ENCODE peak calls at places on chromosomes 16 and 17, in five cellular contexts. W, I, F, J and K are unnamed samples.

GRCh38 chr16:72428611-72429376 is 256.8 kb upstream of the PMFBP1 start:
- DNase-seq in I (no peak), W (no peak), F (no peak), J (no peak), K (no peak)

GRCh38 chr16:67394271-67395104 is 1.2 kb upstream of the TPPP3 start:
- DNase-seq in I (no peak), F (no peak), J (no peak), W (no peak), K (no peak)

GRCh38 chr17:19341641-19342610 is 20.6 kb downstream of the B9D1 start:
- DNase-seq in J (no peak), F (no peak), W (no peak), I (no peak), K (no peak)

GRCh38 chr17:82636626-82637598 is 11.3 kb downstream of the WDR45B start:
- DNase-seq in J (no peak), I (peak; percentile 40), W (no peak), F (no peak), K (peak; percentile 69)

GRCh38 chr16:11619327-11619851 is 32.7 kb upstream of the LITAF start:
- DNase-seq in W (no peak), F (no peak), J (no peak), I (no peak), K (no peak)

GRCh38 chr17:57243171-57243622 is 13.1 kb upstream of the MSI2 start:
- DNase-seq in J (peak; percentile 66), F (no peak), W (peak; percentile 71), I (peak; percentile 83), K (peak; percentile 34)

GRCh38 chr17:8976638-8977037 is 11.1 kb upstream of the PIK3R5 start:
- DNase-seq in F (no peak), W (no peak), I (no peak), J (no peak), K (no peak)

GRCh38 chr17:82101767-82102679 is 4.0 kb upstream of the FASN start:
- DNase-seq in W (no peak), I (no peak), J (no peak), F (no peak), K (no peak)

GRCh38 chr17:31583795-31584340 is 192.4 kb downstream of the RAB11FIP4 start:
- DNase-seq in W (no peak), I (peak; percentile 20), J (no peak), F (no peak), K (no peak)

GRCh38 chr17:28956112-28956511 is 4.8 kb upstream of the PHF12 start:
- DNase-seq in I (no peak), W (no peak), F (no peak), J (no peak), K (no peak)

GRCh38 chr17:64164592-64165285 is 34.8 kb upstream of the ERN1 start:
- DNase-seq in J (no peak), F (no peak), I (no peak), W (no peak), K (no peak)

GRCh38 chr17:28372203-28372944 is 880 bp downstream of the SARM1 start:
- DNase-seq in W (no peak), I (no peak), F (no peak), J (peak; percentile 59), K (no peak)

GRCh38 chr17:68437979-68438877 is 19.1 kb downstream of the WIPI1 start:
- DNase-seq in F (no peak), W (no peak), I (no peak), J (peak; percentile 39), K (no peak)

GRCh38 chr16:81530296-81530721 is 85.7 kb downstream of the CMIP start:
- DNase-seq in F (no peak), J (no peak), I (no peak), W (no peak), K (peak; percentile 90)

GRCh38 chr17:77506371-77506991 is 365.7 kb downstream of the SEC14L1 start:
- DNase-seq in I (no peak), F (no peak), W (no peak), J (no peak), K (no peak)

GRCh38 chr16:53809088-53809951 is 105.4 kb downstream of the FTO start:
- DNase-seq in W (no peak), F (peak; percentile 77), J (no peak), I (peak; percentile 75), K (peak; percentile 77)

GRCh38 chr17:43070872-43071271 is 45.8 kb downstream of the RND2 start:
- DNase-seq in I (no peak), W (no peak), J (no peak), F (no peak), K (no peak)

GRCh38 chr17:4786111-4786491 is at the start of gene VMO1:
- DNase-seq in J (no peak), W (no peak), F (no peak), I (peak; percentile 32), K (no peak)

GRCh38 chr17:48551601-48552452 is 6.9 kb upstream of the HOXB2 start:
- DNase-seq in W (no peak), I (no peak), J (no peak), F (no peak), K (no peak)

GRCh38 chr17:40363480-40363838 is 1.1 kb downstream of the GJD3 start:
- DNase-seq in I (no peak), J (peak; percentile 47), W (no peak), F (no peak), K (no peak)

GRCh38 chr17:61461967-61462733 is 9.9 kb downstream of the TBX4 start:
- DNase-seq in J (no peak), F (no peak), W (no peak), I (peak; percentile 20), K (no peak)

GRCh38 chr16:81869326-81869725 is 90.2 kb downstream of the PLCG2 start:
- DNase-seq in F (no peak), I (no peak), J (no peak), W (no peak), K (no peak)

GRCh38 chr17:16432017-16432416 is 16.6 kb downstream of the TRPV2 start:
- DNase-seq in W (no peak), F (no peak), J (no peak), I (no peak), K (no peak)

GRCh38 chr17:42312285-42313130 is 24.2 kb downstream of the STAT5A start:
- DNase-seq in F (no peak), I (no peak), J (peak; percentile 87), W (no peak), K (no peak)

GRCh38 chr17:80811181-80812105 is 180.2 kb upstream of the CHMP6 start:
- DNase-seq in I (no peak), W (no peak), J (no peak), F (no peak), K (no peak)

GRCh38 chr17:67707442-67707841 is 10.3 kb upstream of the NOL11 start:
- DNase-seq in W (no peak), I (no peak), F (no peak), J (no peak), K (no peak)

GRCh38 chr16:65069090-65069489 is 52.8 kb downstream of the CDH11 start:
- DNase-seq in W (no peak), I (peak; percentile 52), J (no peak), F (peak; percentile 78), K (peak; percentile 41)

GRCh38 chr17:67025216-67025792 is 19.1 kb upstream of the CACNG1 start:
- DNase-seq in I (no peak), J (no peak), F (no peak), W (no peak), K (no peak)

GRCh38 chr17:77490361-77491183 is 349.8 kb downstream of the SEC14L1 start:
- DNase-seq in F (no peak), W (no peak), J (no peak), I (no peak), K (no peak)

GRCh38 chr17:29495011-29495410 is 71.8 kb downstream of the ABHD15 start:
- DNase-seq in I (peak; percentile 12), F (peak; percentile 47), J (no peak), W (no peak), K (peak; percentile 21)

GRCh38 chr17:6505425-6506142 is 50.8 kb downstream of the PITPNM3 start:
- DNase-seq in F (no peak), J (no peak), W (no peak), I (peak; percentile 60), K (no peak)

GRCh38 chr17:31128241-31128640 is 33.5 kb downstream of the NF1 start:
- DNase-seq in F (no peak), J (no peak), W (no peak), I (no peak), K (no peak)

GRCh38 chr17:81444610-81445339 is 49.5 kb downstream of the BAHCC1 start:
- DNase-seq in I (no peak), J (no peak), F (no peak), W (no peak), K (no peak)

GRCh38 chr17:83154311-83155127 is 75.1 kb downstream of the METRNL start:
- DNase-seq in J (no peak), F (no peak), W (no peak), I (no peak), K (no peak)